ENCODE peak calls at places on chromosomes 4 and X, in eight cellular contexts. H, X, K, D, J, S, N and I are unnamed samples.

GRCh38 chr4:154928640-154929257 is 147.7 kb downstream of the RBM46 start:
- DNase-seq in H (no peak), X (no peak), K (no peak), D (peak; percentile 3), J (no peak), S (no peak), N (no peak), I (peak; percentile 54)

GRCh38 chr4:8393593-8394038 is 46.9 kb downstream of the ACOX3 start:
- DNase-seq in H (no peak), X (no peak), K (no peak), D (peak; percentile 97), J (no peak), S (no peak), N (no peak), I (peak; percentile 96)

GRCh38 chrX:108186811-108187210 is 95.2 kb downstream of the ATG4A start:
- DNase-seq in H (no peak), X (no peak), K (no peak), D (no peak), J (no peak), S (no peak), N (no peak), I (peak; percentile 60)

GRCh38 chrX:107684956-107685385 is 56.7 kb downstream of the PRPS1 start:
- DNase-seq in H (no peak), X (no peak), K (no peak), D (no peak), J (no peak), S (peak; percentile 31), N (no peak), I (peak; percentile 55)

GRCh38 chrX:48683411-48683982 is at the start of gene WAS:
- DNase-seq in H (peak; percentile 19), X (peak; percentile 7), K (no peak), D (no peak), J (no peak), S (peak; percentile 82), N (peak; percentile 63), I (no peak)

GRCh38 chr4:7668826-7669225 is 234.1 kb upstream of the PSAPL1 start:
- DNase-seq in H (no peak), X (no peak), K (no peak), D (no peak), J (no peak), S (no peak), N (no peak), I (no peak)

GRCh38 chr4:107665001-107665400 is 55.0 kb downstream of the PAPSS1 start:
- DNase-seq in H (no peak), X (no peak), K (no peak), D (peak; percentile 29), J (no peak), S (no peak), N (no peak), I (no peak)

GRCh38 chr4:1098311-1098925 is 14.9 kb downstream of the RNF212 start:
- DNase-seq in H (no peak), X (no peak), K (no peak), D (no peak), J (no peak), S (no peak), N (no peak), I (no peak)